ENCODE peak calls at places on chromosome 13, in four cellular contexts. S is HepG2, E is A549, Y is GM12878. Q is an unnamed sample. For H3K4me1, the result is how much of the 10 kb centered on the place peaks cover.

GRCh38 chr13:32840840-32841713 is 175.1 kb upstream of the KL start:
- ATAC-seq in S (no peak), Y (peak), E (no peak), Q (no peak)

GRCh38 chr13:98775844-98776598 is 23.5 kb upstream of the SLC15A1 start:
- ATAC-seq in S (peak), Y (no peak), E (peak), Q (no peak)

GRCh38 chr13:49213539-49213938 is 6.6 kb upstream of the MLNR start:
- ATAC-seq in E (no peak), S (no peak), Y (no peak), Q (no peak)

GRCh38 chr13:110815471-110816204 is 99.2 kb downstream of the ANKRD10 start:
- ATAC-seq in S (no peak), Y (peak), E (no peak), Q (no peak)

GRCh38 chr13:104841110-104841509 is 1694.4 kb downstream of the EFNB2 start:
- ATAC-seq in E (no peak), Y (no peak), S (no peak), Q (no peak)

GRCh38 chr13:113732176-113732960 is 26.7 kb upstream of the TMEM255B start:
- ATAC-seq in Y (no peak), S (no peak), E (no peak), Q (no peak)

GRCh38 chr13:42548731-42549554 is 25.0 kb upstream of the TNFSF11 start:
- ATAC-seq in Y (peak), E (no peak), S (no peak), Q (peak)

GRCh38 chr13:111212517-111212873 is 97.4 kb downstream of the ARHGEF7 start:
- ATAC-seq in Y (no peak), S (no peak), E (no peak), Q (no peak)

GRCh38 chr13:83780201-83780600 is 102.1 kb downstream of the SLITRK1 start:
- ATAC-seq in Y (peak), S (peak), E (peak), Q (no peak)

GRCh38 chr13:93344048-93344447 is 117.4 kb downstream of the GPC6 start:
- ATAC-seq in Y (no peak), E (no peak), S (peak), Q (no peak)

GRCh38 chr13:107835339-107836018 is 379.9 kb downstream of the LIG4 start:
- ATAC-seq in E (no peak), Y (peak), S (no peak), Q (no peak)

GRCh38 chr13:109135018-109135417 is 505.6 kb downstream of the MYO16 start:
- ATAC-seq in S (peak), E (peak), Y (no peak), Q (no peak)

GRCh38 chr13:104592127-104592526 is 1525.9 kb upstream of the SLC10A2 start:
- ATAC-seq in Y (no peak), E (no peak), S (no peak), Q (no peak)

GRCh38 chr13:77425705-77426104 is 98.8 kb upstream of the MYCBP2 start:
- ATAC-seq in S (peak), E (no peak), Y (no peak), Q (no peak)

GRCh38 chr13:79547821-79548220 is 66.9 kb downstream of the NDFIP2 start:
- ATAC-seq in Y (peak), S (no peak), E (no peak), Q (no peak)

GRCh38 chr13:59730026-59730425 is 433.7 kb downstream of the DIAPH3 start:
- ATAC-seq in S (no peak), E (no peak), Y (no peak), Q (no peak)

DNA sequence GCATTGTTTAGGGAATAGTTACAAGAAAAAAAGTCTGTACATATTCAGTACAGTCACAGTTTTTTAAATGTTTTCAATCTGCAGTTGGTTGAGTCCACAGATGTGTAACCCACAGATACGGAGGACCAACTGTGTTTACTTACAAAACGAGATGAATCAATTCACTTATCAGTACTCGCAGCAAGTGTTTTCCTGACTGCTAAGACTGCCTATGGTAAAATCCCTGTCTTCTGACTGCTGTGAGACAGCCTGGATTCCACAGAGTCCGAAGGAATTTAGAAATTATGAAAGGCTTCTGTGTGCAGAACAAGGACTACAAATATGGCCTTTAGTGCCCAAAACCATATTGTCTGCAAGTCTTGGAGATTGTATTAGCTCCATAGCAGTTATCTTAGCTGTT is 45.7 kb upstream of the C1QTNF9 start:
- ATAC-seq in Y (no peak), S (peak), E (no peak), Q (no peak)
- H3K4me1 ChIP-seq in Y (under half), S (under half), E (under half), Q (under half)

GRCh38 chr13:101792189-101792588 is 339.7 kb downstream of the ITGBL1 start:
- ATAC-seq in Y (no peak), E (no peak), S (no peak), Q (no peak)
- TF ChIP-seq EP300 in Y (no peak), E (no peak), S (no peak), Q (no peak)

GRCh38 chr13:94636942-94637578 is 35.4 kb downstream of the GPR180 start:
- ATAC-seq in S (no peak), E (no peak), Y (no peak), Q (no peak)
- H3K4me1 ChIP-seq in S (under half), E (under half), Y (under half), Q (under half)

DNA sequence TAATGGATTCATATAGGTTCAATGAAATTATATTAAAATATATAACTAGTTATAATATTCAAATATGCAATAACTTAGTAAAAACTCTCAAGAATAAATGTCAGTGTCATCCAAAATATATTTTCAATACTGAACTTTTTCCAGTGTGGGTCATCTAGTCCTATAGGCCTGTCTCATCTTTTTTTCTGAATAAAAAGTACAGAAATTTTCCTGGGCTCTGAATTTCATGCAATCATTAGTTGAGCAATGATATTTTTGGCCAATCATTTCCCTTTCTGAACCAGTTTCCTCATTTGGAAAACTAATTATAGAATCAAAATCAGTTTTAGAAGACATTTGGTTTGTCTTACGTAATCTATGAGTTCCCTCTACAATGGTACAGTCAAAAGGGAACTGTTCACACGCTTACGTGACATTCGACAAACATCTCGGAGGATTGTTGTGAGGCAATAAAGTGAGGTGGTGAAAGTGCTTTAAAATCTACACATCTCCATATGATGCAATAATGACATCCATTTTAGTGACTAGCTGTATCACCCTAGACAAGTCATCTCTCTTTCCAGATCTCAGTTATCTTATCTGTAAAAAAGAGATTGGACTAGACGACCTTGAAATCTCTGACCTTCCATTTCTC is 26.9 kb downstream of the FLT1 start:
- ATAC-seq in Y (peak), E (no peak), S (no peak), Q (no peak)
- TF ChIP-seq EP300 in Y (no peak), E (no peak), S (no peak), Q (no peak)

DNA sequence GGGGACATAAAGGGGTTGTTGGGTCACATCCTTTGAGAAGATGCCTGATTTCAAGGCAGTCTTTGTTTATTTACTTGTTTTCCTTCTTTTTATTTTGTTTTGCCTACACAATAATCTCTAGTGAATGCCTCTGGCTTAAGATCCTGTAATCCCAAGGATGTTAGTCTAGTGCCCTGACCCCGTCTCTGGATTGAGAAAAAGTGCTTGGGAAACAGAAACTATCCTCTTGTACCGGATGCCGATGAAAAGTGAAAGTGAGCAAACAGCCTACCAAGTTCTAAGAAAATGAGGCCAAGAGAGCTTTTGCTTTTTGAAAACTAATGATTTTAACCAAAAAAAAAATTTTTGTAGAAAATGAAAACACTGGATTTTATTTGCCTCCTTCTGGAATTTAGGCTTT is 42.1 kb upstream of the C1QTNF9 start:
- ATAC-seq in E (no peak), Y (no peak), S (no peak), Q (no peak)
- H3K4me1 ChIP-seq in E (under half), Y (under half), S (under half), Q (under half)

GRCh38 chr13:30071890-30072817 is 221.7 kb upstream of the UBL3 start:
- ATAC-seq in E (no peak), Y (no peak), S (no peak), Q (no peak)
- TF ChIP-seq EP300 in E (no peak), Y (no peak), S (no peak), Q (no peak)